ENCODE peak calls at places on chromosomes 13 and 19, in eight cellular contexts. T is upper lobe of left lung, Y is left ventricle myocardium inferior, Z is GM23338, K is heart right ventricle, I is aorta, Q is tibial artery, L is PC-3. H is an unnamed sample.

GRCh38 chr13:41216160-41216559 is 21.8 kb upstream of the KBTBD7 start:
- DNase-seq in T (no peak), Q (no peak), Y (no peak), K (no peak), I (no peak), L (peak; percentile 55), Z (no peak), H (no peak)

GRCh38 chr13:24997367-24997967 is 98.5 kb upstream of the PABPC3 start:
- DNase-seq in T (no peak), I (no peak), Y (no peak), K (no peak), L (peak; percentile 64), Q (no peak), Z (peak; percentile 79), H (no peak)

GRCh38 chr13:48112896-48113525 is 18.1 kb upstream of the MED4 start:
- DNase-seq in L (no peak), I (no peak), T (no peak), Y (no peak), Z (no peak), K (no peak), Q (no peak), H (no peak)

GRCh38 chr13:96238241-96238640 is 148.3 kb downstream of the HS6ST3 start:
- DNase-seq in L (no peak), I (no peak), Z (no peak), K (no peak), T (no peak), Q (no peak), Y (no peak), H (no peak)

GRCh38 chr13:76792680-76793334 is 93.4 kb downstream of the KCTD12 start:
- DNase-seq in I (peak; percentile 56), L (peak; percentile 43), Z (no peak), Q (no peak), Y (no peak), K (no peak), T (no peak), H (no peak)

GRCh38 chr13:52447815-52448552 is 2.5 kb downstream of the VPS36 start:
- DNase-seq in K (no peak), L (no peak), T (no peak), Z (peak; percentile 10), Q (no peak), Y (no peak), I (no peak), H (no peak)

GRCh38 chr13:33745370-33746324 is 72.3 kb upstream of the RFC3 start:
- DNase-seq in Y (no peak), Q (no peak), K (no peak), T (no peak), L (no peak), Z (no peak), I (no peak), H (no peak)

GRCh38 chr13:75049936-75050335 is 432.0 kb downstream of the TBC1D4 start:
- DNase-seq in Y (no peak), L (no peak), K (no peak), T (no peak), Q (no peak), Z (no peak), I (no peak), H (no peak)

GRCh38 chr19:55590621-55591020 is 8.7 kb downstream of the FIZ1 start:
- DNase-seq in L (peak; percentile 58), Y (no peak), T (no peak), Z (peak; percentile 84), Q (no peak), K (no peak), I (no peak), H (no peak)

GRCh38 chr19:3284759-3285646 is 60.5 kb downstream of the CELF5 start:
- DNase-seq in T (peak; percentile 90), Y (peak; percentile 21), Q (no peak), L (peak; percentile 95), K (no peak), Z (peak; percentile 99), I (no peak), H (peak; percentile 100)

GRCh38 chr13:102487330-102487729 is 85.5 kb upstream of the FGF14 start:
- DNase-seq in I (no peak), Q (no peak), Z (no peak), T (no peak), L (no peak), K (no peak), Y (no peak), H (no peak)

GRCh38 chr19:41192574-41193419 is at the start of gene CYP2S1:
- DNase-seq in Q (no peak), I (peak; percentile 57), Y (no peak), T (peak; percentile 89), L (peak; percentile 57), Z (peak; percentile 85), K (no peak), H (no peak)

DNA sequence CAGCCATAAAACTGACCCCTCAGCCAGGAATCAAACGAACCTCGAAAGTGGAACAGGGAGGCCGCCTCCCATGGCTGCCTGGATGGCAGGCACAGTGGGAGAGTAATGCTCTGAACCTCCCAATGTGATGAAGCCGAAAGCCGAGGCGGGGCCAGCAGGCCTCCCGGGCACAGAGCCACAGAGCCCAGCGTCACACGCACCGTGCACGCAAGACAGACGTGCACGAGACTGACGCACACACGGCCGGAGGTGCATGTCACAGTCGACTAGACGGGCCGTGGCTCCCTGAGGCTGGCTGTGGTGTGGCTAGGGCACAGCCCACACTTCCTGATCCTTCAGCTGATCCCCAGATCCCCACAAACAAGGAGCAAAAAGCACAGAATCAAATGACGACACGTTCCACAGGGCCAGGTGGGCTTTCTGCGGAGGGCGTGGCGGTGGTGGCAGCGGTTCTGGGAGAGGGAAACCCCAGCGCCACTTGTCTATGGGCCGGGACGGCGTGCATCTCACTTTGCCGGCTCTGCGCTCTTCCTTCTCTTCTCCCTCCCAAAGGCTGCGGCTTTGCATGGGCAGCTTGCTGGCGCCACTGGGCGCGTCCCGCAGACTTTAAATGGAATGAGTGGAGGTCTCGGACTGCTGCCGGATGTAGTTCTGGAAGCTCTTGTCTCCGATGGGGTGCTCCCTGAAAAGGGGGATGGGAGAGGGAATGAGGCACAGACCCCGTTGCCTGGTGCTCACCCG is 5.0 kb upstream of the C13orf46 start:
- DNase-seq in K (no peak), Y (no peak), T (peak; percentile 73), Z (no peak), Q (peak; percentile 60), L (no peak), I (peak; percentile 29), H (no peak)
- H3K36me3 ChIP-seq in K (no peaks in the 10 kb centered on the region), Y (peaks cover 53% of the 10 kb centered on the region), T (peaks cover 69% of the 10 kb centered on the region), Z (no peaks in the 10 kb centered on the region), Q (peaks cover 68% of the 10 kb centered on the region), L (no peaks in the 10 kb centered on the region), I (no peaks in the 10 kb centered on the region), H (no peaks in the 10 kb centered on the region)

DNA sequence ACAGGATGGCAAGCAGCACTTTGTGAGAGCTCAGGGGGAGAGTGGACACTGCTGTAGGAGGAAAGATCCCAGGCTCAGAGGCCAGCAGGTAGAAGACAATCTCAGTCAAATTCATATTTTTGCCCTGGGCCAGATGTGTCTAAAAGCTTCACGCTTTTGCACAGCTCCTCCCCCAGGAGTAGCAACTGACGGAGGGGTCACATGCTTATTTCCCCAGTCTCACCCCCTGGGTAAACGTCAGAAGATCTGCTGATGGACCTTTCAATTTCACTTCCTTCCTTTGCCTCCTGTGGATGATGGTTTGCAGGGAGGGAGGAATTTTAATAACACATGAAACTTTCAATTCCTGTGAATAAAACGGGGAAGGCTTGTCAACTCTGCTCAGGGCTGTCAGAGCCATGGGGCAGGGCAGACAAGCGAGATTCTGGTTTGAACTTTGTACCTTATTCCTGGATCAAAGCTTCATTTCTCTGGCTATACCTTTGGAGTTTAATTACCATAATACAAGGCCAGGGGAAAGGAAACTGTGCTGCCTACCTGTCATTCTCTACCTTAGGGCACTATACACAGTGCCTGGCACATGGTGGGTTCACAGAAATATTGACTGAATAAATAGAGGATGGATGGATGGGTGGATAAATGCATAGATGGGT is 41.0 kb downstream of the POU4F1 start:
- DNase-seq in L (no peak), K (no peak), Y (no peak), T (no peak), Z (no peak), I (no peak), Q (no peak), H (no peak)
- H3K36me3 ChIP-seq in L (no peaks in the 10 kb centered on the region), K (no peaks in the 10 kb centered on the region), Y (no peaks in the 10 kb centered on the region), T (no peaks in the 10 kb centered on the region), Z (no peaks in the 10 kb centered on the region), I (no peaks in the 10 kb centered on the region), Q (no peaks in the 10 kb centered on the region), H (no peaks in the 10 kb centered on the region)

GRCh38 chr19:30109565-30109964 is 167.5 kb downstream of the URI1 start:
- DNase-seq in K (no peak), I (no peak), L (no peak), Y (no peak), Z (no peak), T (no peak), Q (no peak), H (no peak)
- H3K36me3 ChIP-seq in K (no peaks in the 10 kb centered on the region), I (no peaks in the 10 kb centered on the region), L (no peaks in the 10 kb centered on the region), Y (no peaks in the 10 kb centered on the region), Z (no peaks in the 10 kb centered on the region), T (no peaks in the 10 kb centered on the region), Q (no peaks in the 10 kb centered on the region), H (no peaks in the 10 kb centered on the region)

DNA sequence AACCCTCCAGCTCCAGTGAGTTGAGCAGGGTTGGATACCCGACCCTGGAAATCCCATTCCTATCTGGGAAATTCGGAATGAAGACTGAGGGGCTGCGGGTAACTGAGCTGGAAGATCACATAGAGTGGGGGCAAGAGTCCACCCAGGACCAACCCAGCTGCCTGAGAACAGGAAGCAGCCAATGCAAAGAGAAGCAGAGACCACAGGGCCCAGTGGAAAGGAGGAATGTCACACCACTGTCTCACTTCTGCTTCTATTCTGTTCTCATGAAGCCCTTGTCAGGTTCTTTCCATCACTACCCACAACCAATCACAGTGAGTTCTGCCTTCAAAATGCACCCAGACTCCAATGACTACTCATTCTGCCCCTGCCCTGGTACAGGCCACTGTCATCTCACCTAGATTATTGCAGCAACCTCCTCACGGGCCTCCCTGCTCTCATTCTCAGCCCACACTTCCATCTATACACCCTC is 15.3 kb downstream of the DYRK1B start:
- DNase-seq in L (no peak), Y (no peak), I (no peak), Q (no peak), T (no peak), Z (no peak), K (no peak), H (no peak)
- H3K36me3 ChIP-seq in L (no peaks in the 10 kb centered on the region), Y (peaks cover 9% of the 10 kb centered on the region), I (no peaks in the 10 kb centered on the region), Q (peaks cover 5% of the 10 kb centered on the region), T (peaks cover 8% of the 10 kb centered on the region), Z (no peaks in the 10 kb centered on the region), K (no peaks in the 10 kb centered on the region), H (no peaks in the 10 kb centered on the region)

DNA sequence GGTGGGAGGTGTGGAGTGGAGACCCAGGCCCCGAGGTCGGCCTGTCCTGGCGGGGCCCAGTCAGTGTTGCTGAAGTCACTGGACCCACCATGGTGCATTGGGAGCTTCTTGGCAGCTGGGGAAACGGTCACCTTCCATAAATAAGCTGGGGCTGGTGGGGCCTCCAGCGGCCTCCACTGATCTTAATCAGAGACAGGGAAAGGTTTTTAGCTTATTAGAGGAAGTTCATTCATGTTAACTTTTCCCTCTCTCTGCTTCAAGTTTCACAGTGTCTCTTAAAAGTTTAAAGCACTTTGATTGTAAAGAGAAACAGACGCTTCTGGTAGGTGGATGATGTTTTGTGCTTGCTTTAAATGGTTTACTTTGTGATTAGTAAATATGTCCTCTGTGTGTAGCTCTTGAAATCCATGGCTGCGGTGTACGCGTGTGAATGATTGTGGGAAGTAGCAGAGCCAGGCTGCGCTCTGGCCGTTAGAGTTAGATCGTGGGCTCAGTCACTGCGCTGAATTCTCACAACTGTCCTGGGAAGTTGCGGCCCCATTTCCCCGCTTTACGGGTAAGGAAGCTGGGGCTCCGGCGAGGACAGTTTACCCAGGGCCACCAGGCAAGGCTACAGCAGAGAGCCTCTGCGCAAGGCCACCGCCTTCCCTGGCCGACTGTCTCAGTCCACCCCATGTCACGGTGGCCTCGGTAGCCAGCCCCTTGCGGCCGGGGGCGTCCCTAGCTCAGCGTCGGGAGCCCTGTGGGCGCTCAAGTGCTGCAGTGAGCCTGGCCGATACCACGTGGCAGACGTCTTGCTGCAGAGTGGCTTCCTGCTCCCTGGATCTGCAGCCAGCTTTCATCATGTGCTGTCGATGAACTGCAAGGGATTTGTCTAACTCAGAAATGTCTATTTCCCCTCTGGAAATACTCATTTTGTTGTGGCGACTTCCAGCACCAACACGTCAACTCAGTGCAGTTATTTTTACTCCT is 16.5 kb upstream of the NDUFS7 start:
- DNase-seq in T (no peak), L (no peak), Y (no peak), Z (no peak), K (no peak), Q (no peak), I (peak; percentile 70), H (no peak)
- H3K36me3 ChIP-seq in T (peaks cover 92% of the 10 kb centered on the region), L (no peaks in the 10 kb centered on the region), Y (peaks cover 89% of the 10 kb centered on the region), Z (peaks cover 24% of the 10 kb centered on the region), K (peaks cover 59% of the 10 kb centered on the region), Q (peaks cover 95% of the 10 kb centered on the region), I (no peaks in the 10 kb centered on the region), H (no peaks in the 10 kb centered on the region)